ENCODE peak calls at places on chromosomes 16 and 17, in ten cellular contexts. H is lower leg skin; Q is GM06990; E is activated T-cell treated with anti-CD3 and anti-CD28 coated beads, Interleukin-2, amount 50 U/mL, for 72 hours; B is activated CD4-positive, alpha-beta T cell treated with anti-CD3 and anti-CD28 coated beads, Interleukin-2, amount 50 U/mL, for 48 hours; A is HCT116; J is kidney tubule cell; P is ureter; M is SK-N-SH; G is HFFc6. F is an unnamed sample.

GRCh38 chr17:33451221-33451620 is 158.1 kb upstream of the ASIC2 start:
- DNase-seq in H (no peak), Q (no peak), E (no peak), B (no peak), A (no peak), J (peak; percentile 67), P (no peak), M (no peak), G (no peak), F (no peak)

GRCh38 chr17:32912218-32912897 is 15.6 kb upstream of the TMEM98 start:
- DNase-seq in H (peak; percentile 89), Q (no peak), E (no peak), B (no peak), A (no peak), J (peak; percentile 80), P (peak; percentile 79), M (no peak), G (peak; percentile 74), F (no peak)

GRCh38 chr16:4293822-4294457 is 21.1 kb upstream of the TFAP4 start:
- DNase-seq in H (no peak), Q (no peak), E (no peak), B (no peak), A (no peak), J (peak; percentile 60), P (peak; percentile 66), M (peak; percentile 93), G (peak; percentile 71), F (peak; percentile 28)

GRCh38 chr17:39674702-39675389 is 6.6 kb downstream of the PNMT start:
- DNase-seq in H (no peak), Q (no peak), E (no peak), B (no peak), A (no peak), J (peak; percentile 31), P (peak; percentile 88), M (no peak), G (no peak), F (no peak)

GRCh38 chr16:1351215-1351581 is 480 bp downstream of the TSR3 start:
- DNase-seq in H (no peak), Q (no peak), E (peak; percentile 16), B (peak; percentile 30), A (no peak), J (no peak), P (no peak), M (no peak), G (no peak), F (no peak)

GRCh38 chr17:6491071-6491700 is 46.9 kb downstream of the PIMREG start:
- DNase-seq in H (no peak), Q (no peak), E (no peak), B (no peak), A (no peak), J (no peak), P (no peak), M (no peak), G (no peak), F (no peak)

GRCh38 chr17:73030995-73031394 is 61.5 kb downstream of the SLC39A11 start:
- DNase-seq in H (no peak), Q (no peak), E (no peak), B (no peak), A (no peak), J (no peak), P (no peak), M (no peak), G (no peak), F (no peak)

GRCh38 chr16:86619263-86619935 is 41.0 kb downstream of the FOXL1 start:
- DNase-seq in H (peak; percentile 52), Q (no peak), E (no peak), B (no peak), A (no peak), J (no peak), P (no peak), M (no peak), G (no peak), F (no peak)

GRCh38 chr17:80261159-80261894 is 675 bp downstream of the RNF213 start:
- DNase-seq in H (peak; percentile 91), Q (peak; percentile 62), E (peak; percentile 71), B (peak; percentile 74), A (no peak), J (peak; percentile 71), P (peak; percentile 75), M (peak; percentile 75), G (peak; percentile 53), F (no peak)

GRCh38 chr16:86834451-86835035 is 256.2 kb downstream of the FOXL1 start:
- DNase-seq in H (no peak), Q (no peak), E (no peak), B (no peak), A (no peak), J (peak; percentile 33), P (no peak), M (no peak), G (peak; percentile 82), F (no peak)

GRCh38 chr17:39702901-39703893 is 3.3 kb downstream of the ERBB2 start:
- DNase-seq in H (no peak), Q (no peak), E (no peak), B (no peak), A (no peak), J (peak; percentile 63), P (no peak), M (no peak), G (no peak), F (no peak)

GRCh38 chr16:50246299-50247122 is 19.8 kb upstream of the ADCY7 start:
- DNase-seq in H (peak; percentile 89), Q (no peak), E (peak; percentile 34), B (no peak), A (no peak), J (peak; percentile 6), P (no peak), M (peak; percentile 83), G (no peak), F (no peak)

GRCh38 chr17:81870155-81870977 is 771 bp downstream of the ARHGDIA start:
- DNase-seq in H (peak; percentile 90), Q (peak; percentile 63), E (peak; percentile 55), B (peak; percentile 56), A (no peak), J (peak; percentile 56), P (no peak), M (peak; percentile 74), G (no peak), F (no peak)

GRCh38 chr17:63402808-63403207 is 43.3 kb downstream of the CYB561 start:
- DNase-seq in H (no peak), Q (no peak), E (no peak), B (no peak), A (no peak), J (no peak), P (no peak), M (no peak), G (no peak), F (no peak)

GRCh38 chr17:40854175-40854814 is 12.7 kb downstream of the KRT12 start:
- DNase-seq in H (no peak), Q (no peak), E (no peak), B (no peak), A (peak; percentile 71), J (peak; percentile 78), P (no peak), M (no peak), G (peak; percentile 91), F (no peak)

GRCh38 chr17:4512156-4513112 is 13.8 kb downstream of the SPNS2 start:
- DNase-seq in H (no peak), Q (no peak), E (no peak), B (no peak), A (no peak), J (no peak), P (no peak), M (no peak), G (no peak), F (no peak)

GRCh38 chr16:28210979-28211505 is 723 bp downstream of the XPO6 start:
- DNase-seq in H (peak; percentile 93), Q (peak; percentile 72), E (peak; percentile 74), B (peak; percentile 77), A (no peak), J (peak; percentile 82), P (peak; percentile 72), M (peak; percentile 83), G (peak; percentile 69), F (peak; percentile 16)

GRCh38 chr17:61684172-61684571 is 93.2 kb upstream of the NACA2 start:
- DNase-seq in H (no peak), Q (no peak), E (no peak), B (no peak), A (no peak), J (no peak), P (no peak), M (no peak), G (no peak), F (no peak)

GRCh38 chr16:30948956-30949654 is at the start of gene ORAI3:
- DNase-seq in H (peak; percentile 96), Q (peak; percentile 77), E (peak; percentile 57), B (peak; percentile 70), A (no peak), J (peak; percentile 73), P (peak; percentile 84), M (peak; percentile 80), G (peak; percentile 62), F (peak; percentile 78)

GRCh38 chr16:13921328-13921727 is 1.4 kb downstream of the ERCC4 start:
- DNase-seq in H (no peak), Q (no peak), E (no peak), B (no peak), A (no peak), J (no peak), P (no peak), M (no peak), G (no peak), F (no peak)

GRCh38 chr16:85734311-85735017 is 16.4 kb downstream of the C16orf74 start:
- DNase-seq in H (no peak), Q (no peak), E (no peak), B (no peak), A (no peak), J (no peak), P (no peak), M (no peak), G (no peak), F (no peak)

GRCh38 chr16:4052801-4053662 is 63.2 kb downstream of the ADCY9 start:
- DNase-seq in H (peak; percentile 93), Q (no peak), E (no peak), B (no peak), A (peak; percentile 15), J (peak; percentile 46), P (peak; percentile 55), M (no peak), G (peak; percentile 71), F (peak; percentile 55)

GRCh38 chr17:251531-251930 is 70.1 kb upstream of the DOC2B start:
- DNase-seq in H (peak; percentile 77), Q (no peak), E (no peak), B (no peak), A (no peak), J (no peak), P (no peak), M (no peak), G (no peak), F (no peak)

GRCh38 chr16:56932588-56933265 is 785 bp downstream of the HERPUD1 start:
- DNase-seq in H (peak; percentile 95), Q (peak; percentile 72), E (peak; percentile 48), B (peak; percentile 53), A (peak; percentile 38), J (peak; percentile 81), P (peak; percentile 83), M (peak; percentile 67), G (peak; percentile 71), F (peak; percentile 43)

GRCh38 chr17:47810200-47810821 is 11.3 kb downstream of the OSBPL7 start:
- DNase-seq in H (peak; percentile 76), Q (no peak), E (peak; percentile 47), B (peak; percentile 32), A (peak; percentile 93), J (peak; percentile 93), P (no peak), M (no peak), G (peak; percentile 93), F (no peak)

GRCh38 chr16:57867000-57867561 is 64.8 kb upstream of the KIFC3 start:
- DNase-seq in H (no peak), Q (no peak), E (no peak), B (no peak), A (no peak), J (no peak), P (no peak), M (no peak), G (no peak), F (no peak)

GRCh38 chr17:40886090-40886489 is 1.0 kb upstream of the KRT20 start:
- DNase-seq in H (no peak), Q (no peak), E (no peak), B (no peak), A (no peak), J (peak; percentile 55), P (no peak), M (no peak), G (peak; percentile 10), F (no peak)

F was measured in anterior cingulate cortex.